ENCODE peak calls at places on chromosomes 16 and 17, in six cellular contexts. U is adrenal gland; I is CD8-positive, alpha-beta memory T cell; H is osteoblast; F is brain microvascular endothelial cell; L is fibroblast of lung. X is an unnamed sample. For H3K27me3 and H3K36me3, the result is how much of the 10 kb centered on the place peaks cover.

GRCh38 chr17:6507535-6507934 is 48.8 kb downstream of the PITPNM3 start:
- DNase-seq in I (no peak), H (peak), L (peak), F (peak), U (peak), X (no peak)

GRCh38 chr17:75950850-75951554 is 10.2 kb upstream of the FBF1 start:
- DNase-seq in I (no peak), H (no peak), U (no peak), F (no peak), L (peak), X (no peak)

GRCh38 chr17:19769946-19770652 is 22.0 kb upstream of the ALDH3A1 start:
- DNase-seq in I (no peak), U (no peak), L (no peak), H (peak), F (no peak), X (no peak)

GRCh38 chr17:835263-835662 is 53.1 kb downstream of the MRM3 start:
- DNase-seq in L (peak), F (peak), U (no peak), H (peak), I (no peak), X (no peak)

GRCh38 chr17:39928868-39929651 is 1.5 kb downstream of the LRRC3C start:
- DNase-seq in F (peak), U (peak), I (no peak), H (peak), L (peak), X (no peak)

GRCh38 chr16:59886021-59886420 is 1151.9 kb upstream of the GOT2 start:
- DNase-seq in F (peak), L (peak), I (no peak), U (peak), H (peak), X (no peak)

GRCh38 chr17:81420769-81421462 is 25.7 kb downstream of the BAHCC1 start:
- DNase-seq in I (no peak), F (no peak), H (peak), L (peak), U (peak), X (peak)

GRCh38 chr17:61065263-61065773 is 334.3 kb upstream of the TBX2 start:
- DNase-seq in F (peak), L (peak), H (peak), I (no peak), U (peak), X (no peak)

GRCh38 chr17:78130439-78131101 is at the start of gene TMC8:
- DNase-seq in H (peak), I (peak), L (no peak), U (peak), F (no peak), X (no peak)

GRCh38 chr17:67575325-67575724 is 142.4 kb upstream of the NOL11 start:
- DNase-seq in F (no peak), H (no peak), L (no peak), I (no peak), U (no peak), X (no peak)

GRCh38 chr17:46772013-46772878 is 46.2 kb downstream of the WNT3 start:
- DNase-seq in I (no peak), U (peak), H (peak), F (no peak), L (no peak), X (no peak)

GRCh38 chr16:69680358-69680757 is 46.0 kb downstream of the NQO1 start:
- DNase-seq in F (no peak), H (no peak), I (no peak), L (no peak), U (no peak), X (no peak)

GRCh38 chr17:79114455-79115301 is 40.1 kb downstream of the ENGASE start:
- DNase-seq in I (no peak), L (no peak), U (no peak), H (no peak), F (no peak), X (no peak)

GRCh38 chr16:81405702-81406113 is 38.9 kb upstream of the CMIP start:
- DNase-seq in F (peak), U (peak), H (peak), I (no peak), L (peak), X (no peak)

GRCh38 chr17:60901806-60902205 is 224.2 kb downstream of the BCAS3 start:
- DNase-seq in H (peak), I (no peak), L (peak), U (no peak), F (no peak), X (no peak)

GRCh38 chr16:66619534-66620418 is 15.3 kb downstream of the CMTM3 start:
- DNase-seq in I (no peak), H (peak), U (no peak), L (peak), F (peak), X (no peak)

GRCh38 chr16:19179890-19180490 is 11.9 kb downstream of the SYT17 start:
- DNase-seq in F (peak), U (peak), I (peak), L (peak), H (peak), X (no peak)

GRCh38 chr16:10502766-10503165 is 77.6 kb downstream of the EMP2 start:
- DNase-seq in U (no peak), H (no peak), F (no peak), L (no peak), I (no peak), X (no peak)

DNA sequence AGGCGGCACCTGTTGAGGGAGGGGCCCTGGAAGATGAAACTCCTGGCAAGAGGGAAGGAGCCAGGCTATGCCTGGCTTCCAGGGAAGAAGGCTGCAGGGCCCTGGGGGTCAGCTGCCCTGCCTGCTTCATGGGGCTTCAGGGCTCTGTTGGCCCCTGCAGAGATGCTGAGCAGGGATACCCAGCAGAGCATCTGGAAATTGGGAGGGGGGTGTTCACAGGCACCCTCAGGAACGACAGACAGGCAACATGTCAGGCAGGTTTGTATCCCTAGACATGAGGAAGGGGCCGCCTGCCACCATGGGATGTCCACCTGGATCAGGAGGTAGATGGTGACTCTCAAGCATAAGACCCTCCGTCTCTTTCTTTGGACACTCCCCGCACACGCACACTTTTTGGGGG is 13.8 kb upstream of the ZNF423 start:
- DNase-seq in L (no peak), F (no peak), U (no peak), I (no peak), H (peak), X (no peak)
- H3K27me3 ChIP-seq in L (under half), F (under half), U (under half), I (under half), H (under half), X (under half)

DNA sequence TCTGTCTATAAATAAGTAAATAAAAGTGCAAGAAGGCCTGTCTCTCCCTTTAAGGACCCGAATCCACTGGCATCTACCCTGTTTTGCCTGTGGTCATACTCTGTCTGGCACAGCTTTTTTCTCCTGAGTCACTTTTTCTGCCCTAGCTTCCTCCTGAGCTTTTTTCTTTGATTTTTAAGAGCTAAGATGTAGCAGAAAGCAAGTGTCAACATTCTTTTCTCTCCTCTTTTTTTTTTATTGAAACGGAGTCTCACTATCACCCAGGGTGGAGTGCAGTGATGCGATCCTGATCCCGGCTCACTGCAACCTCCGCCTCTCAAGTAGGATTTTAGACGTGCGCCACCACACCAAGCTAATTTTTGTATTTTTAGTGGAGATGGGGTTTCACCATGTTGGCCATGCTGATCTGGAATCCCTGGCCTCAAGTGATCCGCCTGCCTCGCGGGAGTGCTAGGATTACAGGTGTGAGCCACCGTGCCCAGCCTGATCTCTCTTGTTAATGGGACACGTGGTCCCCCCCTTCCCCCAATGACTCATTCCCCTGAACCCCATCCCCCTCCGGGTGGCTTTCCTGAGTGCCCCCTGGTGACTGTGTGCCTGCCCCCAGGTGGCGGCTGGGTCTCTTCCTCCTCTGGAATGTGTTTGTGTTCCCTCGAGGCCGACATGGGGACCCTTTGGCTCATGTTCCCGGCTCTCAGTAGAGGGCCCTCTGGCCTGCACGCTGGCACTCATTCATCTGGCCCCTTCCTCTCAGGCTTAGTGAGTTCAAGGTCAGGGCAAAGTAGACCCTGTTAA is 14.2 kb downstream of the C16orf90 start:
- DNase-seq in U (no peak), I (no peak), F (no peak), H (peak), L (no peak), X (no peak)
- H3K36me3 ChIP-seq in U (half or more), I (under half), F (half or more), H (under half), L (under half), X (half or more)

GRCh38 chr16:54939537-54940278 is 9.0 kb downstream of the IRX5 start:
- DNase-seq in F (no peak), H (no peak), I (no peak), L (no peak), U (no peak), X (no peak)
- H3K27me3 ChIP-seq in F (half or more), H (under half), I (under half), L (under half), U (half or more), X (under half)

GRCh38 chr17:4097165-4097960 is 45.5 kb downstream of the ZZEF1 start:
- DNase-seq in L (no peak), F (no peak), H (no peak), U (no peak), I (no peak), X (no peak)
- H3K36me3 ChIP-seq in L (under half), F (under half), H (half or more), U (under half), I (under half), X (under half)

GRCh38 chr17:47844814-47845453 is 3.9 kb upstream of the SCRN2 start:
- DNase-seq in H (peak), F (no peak), I (no peak), U (no peak), L (no peak), X (no peak)

GRCh38 chr17:47848198-47848513 is 2.8 kb downstream of the SP6 start:
- DNase-seq in H (no peak), L (no peak), F (no peak), I (no peak), U (no peak), X (no peak)

GRCh38 chr17:47844230-47844629 is 3.2 kb upstream of the SCRN2 start:
- DNase-seq in U (peak), H (peak), I (no peak), L (no peak), F (peak), X (no peak)

GRCh38 chr17:47847341-47848197 is 3.4 kb downstream of the SP6 start:
- DNase-seq in F (no peak), L (no peak), I (no peak), U (no peak), H (peak), X (no peak)

GRCh38 chr17:47846741-47847340 is 4.1 kb downstream of the SP6 start:
- DNase-seq in U (no peak), H (peak), I (no peak), F (no peak), L (no peak), X (no peak)
- H3K27me3 ChIP-seq in U (under half), H (under half), I (half or more), F (half or more), L (under half), X (under half)

DNA sequence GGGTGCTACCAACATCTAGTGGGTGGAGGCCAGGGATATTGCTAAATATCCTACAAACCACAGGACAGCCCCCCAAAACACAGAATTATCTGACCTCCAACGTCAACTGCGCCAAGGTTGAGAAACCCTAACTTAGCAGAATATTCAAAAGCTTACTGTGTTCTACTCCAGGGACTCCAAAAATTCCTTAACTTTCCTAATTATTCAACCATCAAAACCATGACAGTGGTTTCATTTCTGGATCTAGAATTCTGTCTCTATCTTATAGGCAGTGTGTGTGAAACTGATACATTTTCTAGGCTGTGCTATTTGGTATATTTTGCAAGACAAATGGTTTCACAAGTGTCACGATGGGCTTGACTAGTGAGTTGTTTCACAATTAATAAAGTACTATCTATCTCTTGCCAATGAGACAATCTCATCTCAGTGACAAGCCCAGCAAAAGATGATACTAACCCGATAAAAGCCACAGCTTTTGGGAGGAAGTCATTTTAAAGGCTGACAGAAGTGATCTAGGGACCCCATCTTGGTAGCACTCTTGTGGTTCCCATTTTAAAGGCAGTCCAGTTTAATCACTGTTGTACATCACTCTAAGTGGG is 14.6 kb downstream of the TXNDC11 start:
- DNase-seq in H (no peak), L (no peak), F (no peak), I (no peak), U (no peak), X (no peak)
- H3K36me3 ChIP-seq in H (half or more), L (under half), F (half or more), I (under half), U (half or more), X (under half)

DNA sequence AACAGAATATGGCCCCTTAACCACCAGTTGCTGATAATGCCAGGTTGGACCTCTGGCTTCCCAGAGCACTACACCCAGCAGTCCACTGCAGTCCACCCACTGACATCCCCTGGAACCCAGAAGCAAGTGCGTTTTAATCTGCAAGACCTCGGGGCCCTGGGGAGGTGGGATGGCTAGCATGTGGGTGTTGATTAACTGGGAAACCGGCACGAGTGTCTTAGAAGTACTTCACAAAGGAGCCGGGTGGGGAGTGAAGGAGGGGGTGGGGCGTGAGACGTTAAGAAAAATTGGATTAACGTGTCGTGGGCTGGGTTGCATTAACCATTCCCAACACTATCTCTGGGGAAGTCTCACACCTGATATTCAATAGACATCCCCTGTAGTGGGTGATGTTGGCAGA is 6.1 kb upstream of the HIC1 start:
- DNase-seq in F (no peak), L (no peak), I (no peak), H (no peak), U (no peak), X (no peak)
- H3K27me3 ChIP-seq in F (under half), L (under half), I (under half), H (under half), U (under half), X (under half)

GRCh38 chr17:36993227-36993626 is 44.5 kb downstream of the AATF start:
- DNase-seq in H (no peak), F (no peak), U (no peak), L (no peak), I (no peak), X (no peak)

GRCh38 chr17:36992701-36993100 is 43.9 kb downstream of the AATF start:
- DNase-seq in F (no peak), H (no peak), U (no peak), I (no peak), L (no peak), X (no peak)

GRCh38 chr17:36994438-36994837 is 45.7 kb downstream of the AATF start:
- DNase-seq in H (no peak), I (no peak), U (no peak), F (peak), L (no peak), X (no peak)

GRCh38 chr17:36983618-36984017 is 34.9 kb downstream of the AATF start:
- DNase-seq in H (no peak), U (no peak), F (no peak), I (no peak), L (no peak), X (no peak)

DNA sequence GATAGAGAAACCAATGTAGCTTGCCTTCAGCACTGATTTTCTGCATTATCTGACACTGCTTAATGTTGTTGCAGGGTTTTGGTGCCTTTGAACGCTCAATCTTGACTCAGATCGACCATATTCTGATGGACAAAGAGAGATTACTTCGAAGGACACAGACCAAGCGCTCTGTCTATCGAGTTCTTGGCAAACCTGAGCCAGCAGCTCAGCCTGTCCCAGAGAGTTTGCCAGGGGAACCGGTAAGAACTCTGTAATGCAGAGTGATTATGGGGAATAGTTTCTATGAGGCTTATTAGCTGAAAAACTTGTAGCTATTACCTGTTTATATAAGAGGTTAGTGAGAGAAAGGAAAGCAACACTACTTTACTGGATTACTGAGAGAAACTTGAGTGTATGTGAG is 40.4 kb downstream of the AATF start:
- DNase-seq in L (no peak), F (no peak), I (no peak), U (no peak), H (no peak), X (no peak)
- H3K36me3 ChIP-seq in L (under half), F (under half), I (under half), U (under half), H (under half), X (under half)

GRCh38 chr17:34578656-34579016 is 746 bp upstream of the TMEM132E start:
- DNase-seq in L (no peak), U (no peak), F (no peak), I (no peak), H (peak), X (no peak)

GRCh38 chr17:34575182-34575581 is 4.2 kb upstream of the TMEM132E start:
- DNase-seq in U (no peak), I (no peak), H (no peak), F (no peak), L (no peak), X (no peak)

GRCh38 chr17:34579017-34579946 is at the start of gene TMEM132E:
- DNase-seq in F (no peak), U (no peak), L (peak), H (peak), I (no peak), X (peak)

GRCh38 chr17:34579979-34580684 is 750 bp downstream of the TMEM132E start:
- DNase-seq in I (no peak), U (no peak), H (peak), F (no peak), L (no peak), X (no peak)

DNA sequence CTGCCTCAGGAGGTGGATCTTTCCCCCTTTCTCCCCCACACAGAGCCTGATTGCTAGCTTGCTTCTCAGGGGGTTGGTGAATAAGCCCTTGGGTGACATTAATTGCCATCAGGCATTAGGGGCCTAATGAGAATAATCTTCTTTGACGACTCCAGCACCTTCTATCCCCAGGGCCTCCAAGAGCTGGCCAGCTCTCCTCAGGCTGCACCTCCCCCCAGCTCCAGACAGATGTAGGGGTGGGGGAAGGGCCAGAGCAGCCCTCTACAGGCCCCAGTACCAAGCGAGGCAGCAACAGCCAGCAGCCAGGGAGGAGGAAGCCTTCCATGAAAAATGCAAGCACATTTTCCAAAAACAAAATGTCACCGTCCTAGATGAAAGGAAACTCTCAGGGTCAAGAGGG is 1.4 kb upstream of the TMEM132E start:
- DNase-seq in U (no peak), I (no peak), H (peak), F (no peak), L (no peak), X (no peak)
- H3K27me3 ChIP-seq in U (half or more), I (under half), H (under half), F (half or more), L (under half), X (under half)

GRCh38 chr17:49038138-49038537 is 41.0 kb downstream of the IGF2BP1 start:
- DNase-seq in L (no peak), F (no peak), U (no peak), H (no peak), I (no peak), X (no peak)
- H3K36me3 ChIP-seq in L (under half), F (half or more), U (under half), H (under half), I (under half), X (under half)